ENCODE peak calls at places on chromosomes 2 and 18, in seven cellular contexts. M, W, V, E, U, T and J are unnamed samples.

GRCh38 chr2:8260213-8260612 is 421.6 kb upstream of the ID2 start:
- DNase-seq in M (no peak), W (no peak), V (no peak), E (no peak), U (no peak), T (no peak), J (no peak)

GRCh38 chr2:28855193-28855592 is 14.9 kb downstream of the TRMT61B start:
- DNase-seq in M (no peak), W (no peak), V (no peak), E (peak), U (no peak), T (no peak), J (no peak)

GRCh38 chr2:71939588-71940535 is 207.8 kb downstream of the CYP26B1 start:
- DNase-seq in M (no peak), W (no peak), V (peak), E (no peak), U (no peak), T (no peak), J (no peak)

GRCh38 chr2:168687314-168687713 is 115.1 kb upstream of the NOSTRIN start:
- DNase-seq in M (no peak), W (no peak), V (no peak), E (peak), U (peak), T (no peak), J (peak)

GRCh38 chr2:237474511-237474911 is 12.5 kb upstream of the MLPH start:
- DNase-seq in M (no peak), W (no peak), V (peak), E (no peak), U (no peak), T (no peak), J (no peak)

GRCh38 chr2:20626698-20627471 is 24.0 kb downstream of the HS1BP3 start:
- DNase-seq in M (no peak), W (no peak), V (peak), E (no peak), U (no peak), T (no peak), J (no peak)

GRCh38 chr2:216536725-216537124 is 38.1 kb downstream of the RPL37A start:
- DNase-seq in M (no peak), W (no peak), V (no peak), E (peak), U (peak), T (no peak), J (no peak)

GRCh38 chr2:68870215-68870614 is 982 bp downstream of the BMP10 start:
- DNase-seq in M (no peak), W (no peak), V (no peak), E (no peak), U (no peak), T (no peak), J (no peak)

GRCh38 chr2:231891514-231891905 is 34.7 kb downstream of the NPPC start:
- DNase-seq in M (no peak), W (no peak), V (peak), E (no peak), U (no peak), T (no peak), J (no peak)

GRCh38 chr2:67339234-67339885 is 57.8 kb upstream of the ETAA1 start:
- DNase-seq in M (no peak), W (no peak), V (no peak), E (no peak), U (no peak), T (no peak), J (no peak)

GRCh38 chr2:226995625-226996041 is 159.8 kb downstream of the RHBDD1 start:
- DNase-seq in M (no peak), W (peak), V (no peak), E (peak), U (no peak), T (peak), J (no peak)

GRCh38 chr18:77208969-77209368 is 40.7 kb upstream of the GALR1 start:
- DNase-seq in M (no peak), W (no peak), V (no peak), E (peak), U (no peak), T (no peak), J (no peak)

GRCh38 chr2:88933980-88934379 is 242.5 kb downstream of the RPIA start:
- DNase-seq in M (no peak), W (no peak), V (no peak), E (no peak), U (no peak), T (no peak), J (no peak)

GRCh38 chr2:159185401-159186130 is 100.9 kb downstream of the WDSUB1 start:
- DNase-seq in M (peak), W (no peak), V (no peak), E (peak), U (no peak), T (peak), J (no peak)

GRCh38 chr2:143321994-143322393 is 192.8 kb downstream of the ARHGAP15 start:
- DNase-seq in M (no peak), W (no peak), V (no peak), E (no peak), U (no peak), T (no peak), J (no peak)